ENCODE peak calls at places on chromosomes 2 and 18, in seven cellular contexts. Y is cardiac fibroblast; B is aorta; M is HT1080; F is activated naive CD4-positive, alpha-beta T cell treated with anti-CD3 and anti-CD28 coated beads, Interleukin-2, amount 50 U/mL, for 72 hours; T is T-cell; U is D341Med. P is an unnamed sample.

GRCh38 chr18:61855992-61856378 is 36.8 kb downstream of the RNF152 start:
- DNase-seq in Y (no peak), B (no peak), M (no peak), F (no peak), T (no peak), U (no peak), P (no peak)

GRCh38 chr2:227536445-227536844 is 62.2 kb upstream of the SCYGR2 start:
- DNase-seq in Y (peak), B (no peak), M (no peak), F (no peak), T (no peak), U (no peak), P (no peak)

GRCh38 chr2:203758841-203759691 is 52.6 kb downstream of the CD28 start:
- DNase-seq in Y (no peak), B (no peak), M (peak), F (no peak), T (no peak), U (no peak), P (peak)

GRCh38 chr2:10195278-10196219 is 73.0 kb downstream of the RRM2 start:
- DNase-seq in Y (no peak), B (no peak), M (no peak), F (no peak), T (no peak), U (peak), P (no peak)

GRCh38 chr2:70966681-70967080 is 11.7 kb upstream of the ANKRD53 start:
- DNase-seq in Y (no peak), B (peak), M (no peak), F (peak), T (no peak), U (no peak), P (no peak)

GRCh38 chr18:22113144-22113813 is 56.1 kb upstream of the GATA6 start:
- DNase-seq in Y (no peak), B (no peak), M (no peak), F (no peak), T (no peak), U (no peak), P (peak)

GRCh38 chr2:239349448-239350135 is 51.2 kb downstream of the HDAC4 start:
- DNase-seq in Y (no peak), B (no peak), M (no peak), F (no peak), T (no peak), U (no peak), P (no peak)

GRCh38 chr2:175930504-175930903 is 71.6 kb downstream of the LNPK start:
- DNase-seq in Y (peak), B (no peak), M (no peak), F (no peak), T (no peak), U (no peak), P (no peak)

GRCh38 chr2:31429759-31430438 is 15.4 kb upstream of the XDH start:
- DNase-seq in Y (no peak), B (no peak), M (peak), F (peak), T (peak), U (no peak), P (peak)

GRCh38 chr2:67256892-67257291 is 140.2 kb upstream of the ETAA1 start:
- DNase-seq in Y (peak), B (no peak), M (no peak), F (no peak), T (no peak), U (no peak), P (no peak)

GRCh38 chr2:26696352-26696816 is 3.9 kb downstream of the KCNK3 start:
- DNase-seq in Y (peak), B (no peak), M (peak), F (no peak), T (no peak), U (no peak), P (peak)

GRCh38 chr2:63755216-63755615 is 86.5 kb upstream of the UGP2 start:
- DNase-seq in Y (no peak), B (no peak), M (no peak), F (no peak), T (no peak), U (no peak), P (peak)

GRCh38 chr2:74513605-74514367 is 464 bp upstream of the TLX2 start:
- DNase-seq in Y (no peak), B (peak), M (no peak), F (peak), T (no peak), U (no peak), P (no peak)

GRCh38 chr18:6811816-6812215 is 82.3 kb downstream of the ARHGAP28 start:
- DNase-seq in Y (no peak), B (no peak), M (no peak), F (no peak), T (no peak), U (no peak), P (no peak)

GRCh38 chr2:190407246-190407661 is 901 bp upstream of the MFSD6 start:
- DNase-seq in Y (no peak), B (no peak), M (no peak), F (no peak), T (no peak), U (no peak), P (peak)

GRCh38 chr2:64700133-64700809 is 46.6 kb upstream of the SERTAD2 start:
- DNase-seq in Y (peak), B (no peak), M (no peak), F (no peak), T (no peak), U (no peak), P (no peak)

GRCh38 chr2:55014962-55015939 is 35.0 kb downstream of the RTN4 start:
- DNase-seq in Y (peak), B (no peak), M (peak), F (no peak), T (peak), U (peak), P (peak)

GRCh38 chr2:239792649-239793010 is 232.5 kb downstream of the NDUFA10 start:
- DNase-seq in Y (no peak), B (peak), M (no peak), F (no peak), T (no peak), U (peak), P (no peak)

GRCh38 chr18:9627642-9628041 is 13.3 kb upstream of the PPP4R1 start:
- DNase-seq in Y (peak), B (no peak), M (peak), F (no peak), T (no peak), U (no peak), P (peak)